ENCODE peak calls at places on chromosomes 4 and X, in seven cellular contexts. One of them, this sample, is unnamed.
A peak's percentile ranks its signal among the peaks of the same experiment; 100 is the strongest.

GRCh38 chrX:69564665-69565064 is 51.2 kb upstream of the EDA start:
- DNase-seq in WTC11: no peak
- DNase-seq in GM12878: no peak
- DNase-seq in HCT116: no peak
- DNase-seq in HepG2: peak; percentile 42
- DNase-seq in K562: no peak
- DNase-seq in HEK293T: no peak
- DNase-seq in this sample: no peak

GRCh38 chr4:86855572-86855971 is 6.4 kb upstream of the SLC10A6 start:
- DNase-seq in K562: no peak
- DNase-seq in HCT116: peak; percentile 18
- DNase-seq in HEK293T: no peak
- DNase-seq in GM12878: no peak
- DNase-seq in WTC11: no peak
- DNase-seq in HepG2: no peak
- DNase-seq in this sample: no peak

GRCh38 chr4:112519689-112520597 is 4.0 kb upstream of the NEUROG2 start:
- DNase-seq in WTC11: peak; percentile 70
- DNase-seq in K562: no peak
- DNase-seq in HEK293T: no peak
- DNase-seq in HCT116: no peak
- DNase-seq in GM12878: no peak
- DNase-seq in HepG2: no peak
- DNase-seq in this sample: no peak

GRCh38 chr4:5746829-5747745 is 36.1 kb downstream of the EVC start:
- DNase-seq in HepG2: no peak
- DNase-seq in K562: no peak
- DNase-seq in GM12878: no peak
- DNase-seq in WTC11: no peak
- DNase-seq in HCT116: no peak
- DNase-seq in HEK293T: no peak
- DNase-seq in this sample: no peak

GRCh38 chrX:101430457-101431078 is 22.5 kb downstream of the HNRNPH2 start:
- DNase-seq in WTC11: no peak
- DNase-seq in K562: no peak
- DNase-seq in HEK293T: no peak
- DNase-seq in HepG2: no peak
- DNase-seq in HCT116: no peak
- DNase-seq in GM12878: no peak
- DNase-seq in this sample: no peak

GRCh38 chrX:56000169-56000568 is 232.0 kb upstream of the KLF8 start:
- DNase-seq in WTC11: no peak
- DNase-seq in HepG2: no peak
- DNase-seq in HEK293T: no peak
- DNase-seq in HCT116: no peak
- DNase-seq in GM12878: no peak
- DNase-seq in K562: no peak
- DNase-seq in this sample: no peak

GRCh38 chr4:41727861-41728570 is 20.5 kb downstream of the PHOX2B start:
- DNase-seq in HepG2: no peak
- DNase-seq in HCT116: no peak
- DNase-seq in WTC11: no peak
- DNase-seq in HEK293T: no peak
- DNase-seq in GM12878: no peak
- DNase-seq in K562: no peak
- DNase-seq in this sample: no peak

GRCh38 chrX:151734446-151734845 is at the start of gene CNGA2:
- DNase-seq in HepG2: no peak
- DNase-seq in K562: no peak
- DNase-seq in WTC11: no peak
- DNase-seq in HEK293T: no peak
- DNase-seq in HCT116: no peak
- DNase-seq in GM12878: no peak
- DNase-seq in this sample: no peak

GRCh38 chrX:154648931-154649863 is 4.2 kb downstream of the CTAG2 start:
- DNase-seq in K562: no peak
- DNase-seq in GM12878: no peak
- DNase-seq in HepG2: no peak
- DNase-seq in WTC11: no peak
- DNase-seq in HCT116: no peak
- DNase-seq in HEK293T: no peak
- DNase-seq in this sample: no peak

GRCh38 chr4:18691431-18692200 is 670.1 kb upstream of the LCORL start:
- DNase-seq in HCT116: no peak
- DNase-seq in HepG2: peak; percentile 2
- DNase-seq in HEK293T: no peak
- DNase-seq in GM12878: no peak
- DNase-seq in K562: no peak
- DNase-seq in WTC11: peak; percentile 73
- DNase-seq in this sample: peak; percentile 63

GRCh38 chr4:8761824-8762205 is 109.8 kb downstream of the HMX1 start:
- DNase-seq in WTC11: peak; percentile 9
- DNase-seq in HEK293T: no peak
- DNase-seq in HepG2: no peak
- DNase-seq in GM12878: no peak
- DNase-seq in K562: no peak
- DNase-seq in HCT116: no peak
- DNase-seq in this sample: no peak
- TF ChIP-seq SP1 in WTC11: no peak
- TF ChIP-seq SP1 in HEK293T: no peak
- TF ChIP-seq SP1 in HepG2: no peak
- TF ChIP-seq SP1 in GM12878: no peak
- TF ChIP-seq SP1 in K562: no peak
- TF ChIP-seq SP1 in HCT116: no peak
- TF ChIP-seq SP1 in this sample: no peak

DNA sequence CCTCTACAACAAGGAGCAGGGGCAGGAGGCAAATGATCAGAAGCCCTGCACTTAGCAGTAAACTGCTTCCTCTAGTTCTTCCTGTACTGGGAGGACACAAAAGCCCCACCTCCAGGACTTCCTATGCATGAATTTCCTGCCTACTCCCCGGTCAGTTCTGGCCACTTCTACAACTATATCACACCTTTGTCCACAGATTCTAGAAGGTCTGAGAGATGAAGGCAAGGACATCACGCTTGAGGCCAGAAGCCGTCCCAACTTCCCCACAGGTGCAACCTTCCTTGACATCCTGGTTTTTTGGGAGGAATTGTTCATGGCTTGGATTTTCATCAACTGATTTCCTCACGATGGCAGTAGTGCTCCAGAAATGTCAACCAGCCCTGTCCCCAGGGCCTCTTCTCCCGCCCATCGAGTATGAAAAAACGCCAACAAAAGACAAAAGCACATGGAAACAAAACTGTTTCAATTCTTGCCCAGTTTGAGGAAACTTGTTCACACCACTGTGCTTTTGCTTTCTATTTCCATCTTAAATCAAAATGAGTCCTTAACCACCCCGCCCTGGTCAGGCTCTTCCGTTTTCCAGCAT is 206.5 kb upstream of the STK26 start:
- DNase-seq in HCT116: no peak
- DNase-seq in HepG2: no peak
- DNase-seq in WTC11: no peak
- DNase-seq in K562: no peak
- DNase-seq in HEK293T: peak; percentile 44
- DNase-seq in GM12878: peak; percentile 90
- DNase-seq in this sample: no peak
- TF ChIP-seq SP1 in HCT116: no peak
- TF ChIP-seq SP1 in HepG2: no peak
- TF ChIP-seq SP1 in WTC11: no peak
- TF ChIP-seq SP1 in K562: no peak
- TF ChIP-seq SP1 in HEK293T: no peak
- TF ChIP-seq SP1 in GM12878: peak; percentile 58
- TF ChIP-seq SP1 in this sample: no peak

GRCh38 chr4:168577624-168578023 is 80.8 kb downstream of the PALLD start:
- DNase-seq in HepG2: no peak
- DNase-seq in GM12878: no peak
- DNase-seq in HCT116: no peak
- DNase-seq in WTC11: no peak
- DNase-seq in HEK293T: no peak
- DNase-seq in K562: no peak
- DNase-seq in this sample: no peak

GRCh38 chr4:168575473-168575872 is 78.6 kb downstream of the PALLD start:
- DNase-seq in HCT116: no peak
- DNase-seq in HepG2: no peak
- DNase-seq in K562: no peak
- DNase-seq in GM12878: no peak
- DNase-seq in HEK293T: no peak
- DNase-seq in WTC11: no peak
- DNase-seq in this sample: no peak

GRCh38 chr4:168572002-168572401 is 75.2 kb downstream of the PALLD start:
- DNase-seq in K562: no peak
- DNase-seq in WTC11: no peak
- DNase-seq in HEK293T: no peak
- DNase-seq in HepG2: no peak
- DNase-seq in GM12878: no peak
- DNase-seq in HCT116: no peak
- DNase-seq in this sample: no peak

GRCh38 chr4:168574581-168575295 is 77.9 kb downstream of the PALLD start:
- DNase-seq in HepG2: no peak
- DNase-seq in K562: no peak
- DNase-seq in HEK293T: no peak
- DNase-seq in HCT116: peak; percentile 95
- DNase-seq in WTC11: no peak
- DNase-seq in GM12878: no peak
- DNase-seq in this sample: no peak

DNA sequence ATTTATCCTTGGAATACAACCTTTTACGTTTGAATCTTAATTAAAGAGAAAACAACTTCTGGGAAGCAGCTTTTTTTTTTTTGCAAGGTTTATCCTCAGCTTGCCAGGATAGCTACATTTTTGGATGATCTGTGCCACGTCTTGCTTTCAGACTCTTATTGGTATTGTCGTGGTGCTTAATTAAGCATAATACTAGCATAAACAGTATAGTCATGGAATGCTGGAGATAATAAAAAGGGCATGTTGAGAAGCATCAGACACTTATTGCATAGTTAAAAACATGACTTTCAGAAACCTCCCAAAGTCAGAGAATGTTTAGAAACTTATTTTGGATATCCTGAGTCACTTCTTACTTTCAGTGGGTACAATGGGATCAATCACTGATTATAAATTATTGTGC is 77.0 kb downstream of the PALLD start:
- DNase-seq in HEK293T: no peak
- DNase-seq in WTC11: no peak
- DNase-seq in K562: no peak
- DNase-seq in HepG2: no peak
- DNase-seq in HCT116: no peak
- DNase-seq in GM12878: no peak
- DNase-seq in this sample: no peak
- TF ChIP-seq SP1 in HEK293T: no peak
- TF ChIP-seq SP1 in WTC11: no peak
- TF ChIP-seq SP1 in K562: no peak
- TF ChIP-seq SP1 in HepG2: no peak
- TF ChIP-seq SP1 in HCT116: no peak
- TF ChIP-seq SP1 in GM12878: no peak
- TF ChIP-seq SP1 in this sample: no peak

GRCh38 chrX:19344661-19345060 is 934 bp downstream of the PDHA1 start:
- DNase-seq in WTC11: no peak
- DNase-seq in GM12878: no peak
- DNase-seq in HCT116: no peak
- DNase-seq in HEK293T: no peak
- DNase-seq in HepG2: no peak
- DNase-seq in K562: no peak
- DNase-seq in this sample: no peak
- TF ChIP-seq SP1 in WTC11: no peak
- TF ChIP-seq SP1 in GM12878: no peak
- TF ChIP-seq SP1 in HCT116: no peak
- TF ChIP-seq SP1 in HEK293T: no peak
- TF ChIP-seq SP1 in HepG2: no peak
- TF ChIP-seq SP1 in K562: no peak
- TF ChIP-seq SP1 in this sample: no peak

GRCh38 chr4:37422102-37422501 is 177.6 kb downstream of the NWD2 start:
- DNase-seq in WTC11: no peak
- DNase-seq in K562: no peak
- DNase-seq in GM12878: no peak
- DNase-seq in HepG2: no peak
- DNase-seq in HEK293T: no peak
- DNase-seq in HCT116: no peak
- DNase-seq in this sample: no peak
- TF ChIP-seq SP1 in WTC11: no peak
- TF ChIP-seq SP1 in K562: no peak
- TF ChIP-seq SP1 in GM12878: no peak
- TF ChIP-seq SP1 in HepG2: no peak
- TF ChIP-seq SP1 in HEK293T: no peak
- TF ChIP-seq SP1 in HCT116: no peak
- TF ChIP-seq SP1 in this sample: no peak

This sample was measured in H1.